ENCODE peak calls at places on chromosomes 3 and 15, in seven cellular contexts. G is IMR-90; X is heart right ventricle; T is glutamatergic neuron; Y is fibroblast of pulmonary artery; F is dorsolateral prefrontal cortex; D is CD8-positive, alpha-beta T cell. R is an unnamed sample.

GRCh38 chr3:101999177-101999778 is 150.0 kb downstream of the NFKBIZ start:
- DNase-seq in G (no peak), X (no peak), T (no peak), Y (no peak), F (no peak), D (no peak), R (no peak)

GRCh38 chr15:75811616-75812015 is 31.6 kb upstream of the UBE2Q2 start:
- DNase-seq in G (no peak), X (no peak), T (no peak), Y (no peak), F (no peak), D (no peak), R (no peak)

GRCh38 chr3:49357466-49358216 is 512 bp downstream of the GPX1 start:
- DNase-seq in G (peak), X (peak), T (peak), Y (peak), F (no peak), D (peak), R (peak)

GRCh38 chr15:75828429-75828828 is 14.8 kb upstream of the UBE2Q2 start:
- DNase-seq in G (no peak), X (no peak), T (no peak), Y (no peak), F (no peak), D (no peak), R (no peak)

GRCh38 chr15:73575636-73576247 is 57.4 kb downstream of the NPTN start:
- DNase-seq in G (peak), X (peak), T (no peak), Y (peak), F (no peak), D (no peak), R (no peak)

GRCh38 chr3:55091381-55092225 is 163.7 kb upstream of the LRTM1 start:
- DNase-seq in G (peak), X (no peak), T (no peak), Y (peak), F (no peak), D (no peak), R (no peak)

GRCh38 chr3:195153121-195153520 is 117.8 kb downstream of the XXYLT1 start:
- DNase-seq in G (peak), X (peak), T (peak), Y (no peak), F (no peak), D (no peak), R (no peak)

GRCh38 chr15:98647026-98647773 is 1.1 kb upstream of the IGF1R start:
- DNase-seq in G (peak), X (peak), T (peak), Y (peak), F (peak), D (peak), R (no peak)

GRCh38 chr3:143727391-143727790 is 120.9 kb downstream of the SLC9A9 start:
- DNase-seq in G (no peak), X (no peak), T (no peak), Y (peak), F (no peak), D (no peak), R (no peak)

GRCh38 chr15:99138491-99138982 is 33.7 kb downstream of the SYNM start:
- DNase-seq in G (no peak), X (no peak), T (no peak), Y (no peak), F (no peak), D (no peak), R (no peak)

GRCh38 chr3:194139977-194140351 is 4.0 kb downstream of the HES1 start:
- DNase-seq in G (peak), X (no peak), T (no peak), Y (peak), F (no peak), D (no peak), R (no peak)

GRCh38 chr3:69443554-69443953 is 57.7 kb upstream of the FRMD4B start:
- DNase-seq in G (peak), X (no peak), T (no peak), Y (no peak), F (no peak), D (no peak), R (no peak)

GRCh38 chr3:134651347-134652041 is 672 bp upstream of the KY start:
- DNase-seq in G (peak), X (peak), T (no peak), Y (peak), F (no peak), D (no peak), R (no peak)

GRCh38 chr15:99504071-99504822 is 61.5 kb upstream of the MEF2A start:
- DNase-seq in G (no peak), X (no peak), T (no peak), Y (no peak), F (no peak), D (no peak), R (no peak)

GRCh38 chr15:57100136-57100539 is 181.7 kb downstream of the TCF12 start:
- DNase-seq in G (no peak), X (no peak), T (no peak), Y (no peak), F (no peak), D (no peak), R (no peak)

GRCh38 chr3:85342915-85343314 is 384.1 kb downstream of the CADM2 start:
- DNase-seq in G (no peak), X (no peak), T (no peak), Y (no peak), F (peak), D (no peak), R (no peak)

GRCh38 chr3:128247841-128248240 is 94.6 kb downstream of the EEFSEC start:
- DNase-seq in G (no peak), X (no peak), T (no peak), Y (no peak), F (no peak), D (no peak), R (no peak)

GRCh38 chr15:94193906-94194305 is 37.5 kb upstream of the MCTP2 start:
- DNase-seq in G (no peak), X (no peak), T (no peak), Y (no peak), F (no peak), D (no peak), R (no peak)

GRCh38 chr3:52523386-52524257 is 10.0 kb downstream of the NT5DC2 start:
- DNase-seq in G (no peak), X (peak), T (peak), Y (no peak), F (no peak), D (no peak), R (peak)

GRCh38 chr15:98955980-98956723 is 51.4 kb downstream of the PGPEP1L start:
- DNase-seq in G (no peak), X (no peak), T (no peak), Y (no peak), F (no peak), D (no peak), R (no peak)

GRCh38 chr3:177610677-177611654 is 413.7 kb upstream of the TBL1XR1 start:
- DNase-seq in G (peak), X (no peak), T (no peak), Y (no peak), F (no peak), D (no peak), R (no peak)

GRCh38 chr3:42347928-42348327 is 62.5 kb downstream of the LYZL4 start:
- DNase-seq in G (no peak), X (no peak), T (no peak), Y (no peak), F (no peak), D (no peak), R (no peak)

GRCh38 chr15:26983822-26984221 is 12.8 kb downstream of the GABRG3 start:
- DNase-seq in G (no peak), X (no peak), T (no peak), Y (no peak), F (no peak), D (no peak), R (no peak)

DNA sequence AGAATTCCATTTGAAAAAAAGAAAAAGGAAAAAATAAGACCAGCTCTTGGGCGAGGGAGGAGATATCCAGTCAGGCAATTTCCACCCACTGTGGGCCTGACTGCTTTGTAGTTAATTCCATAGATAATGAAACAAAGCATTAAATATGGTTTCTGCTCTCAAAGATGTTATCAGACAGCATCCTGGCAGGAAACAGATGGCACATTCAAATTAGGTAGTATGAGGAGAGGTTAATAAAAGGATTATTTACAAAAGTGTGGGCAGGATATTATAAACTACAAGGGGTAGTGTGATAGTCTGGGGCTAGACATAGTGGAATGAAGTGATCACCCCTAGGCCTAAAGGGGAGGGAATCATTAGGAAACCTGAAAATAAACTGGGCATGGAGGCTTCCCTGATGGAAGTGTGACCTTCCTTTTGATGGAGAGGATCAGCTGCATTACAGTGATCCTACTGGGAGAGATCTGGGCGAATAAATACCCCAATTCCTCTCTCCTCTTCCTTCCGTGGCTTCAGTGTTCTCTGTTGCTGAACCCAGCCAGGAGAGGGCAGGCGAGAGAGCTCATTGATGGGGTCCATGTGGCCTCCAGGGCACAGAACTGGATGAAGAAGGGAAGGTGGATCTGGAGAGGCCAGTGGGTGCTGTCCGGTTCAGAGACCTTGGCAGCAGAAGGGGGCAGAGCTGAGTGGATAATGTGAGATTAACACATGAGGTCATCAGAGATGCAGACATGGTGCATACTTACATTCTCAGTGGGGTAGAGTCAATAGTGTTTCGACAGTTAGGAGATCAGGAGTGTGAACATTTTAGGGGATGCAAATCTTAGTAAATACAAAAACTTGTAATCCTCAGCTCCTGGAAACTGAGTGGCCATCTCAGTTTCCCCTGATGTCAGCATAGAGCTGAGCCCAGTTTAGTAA is 193.5 kb downstream of the CLSTN2 start:
- DNase-seq in G (peak), X (peak), T (peak), Y (peak), F (peak), D (no peak), R (no peak)
- TF ChIP-seq CTCF in G (peak), X (peak), T (peak), Y (peak), F (peak), D (no peak), R (peak)

GRCh38 chr3:33420966-33421365 is 19.2 kb downstream of the UBP1 start:
- DNase-seq in G (no peak), X (no peak), T (no peak), Y (no peak), F (no peak), D (no peak), R (no peak)
- TF ChIP-seq CTCF in G (no peak), X (peak), T (no peak), Y (no peak), F (no peak), D (no peak), R (no peak)

GRCh38 chr15:43346305-43346704 is 15.9 kb upstream of the LCMT2 start:
- DNase-seq in G (no peak), X (no peak), T (no peak), Y (no peak), F (peak), D (no peak), R (no peak)
- TF ChIP-seq CTCF in G (no peak), X (no peak), T (no peak), Y (no peak), F (no peak), D (no peak), R (no peak)

GRCh38 chr15:37291920-37292319 is 191.6 kb upstream of the MEIS2 start:
- DNase-seq in G (no peak), X (no peak), T (no peak), Y (peak), F (no peak), D (no peak), R (no peak)

GRCh38 chr15:37289109-37289765 is 188.9 kb upstream of the MEIS2 start:
- DNase-seq in G (peak), X (no peak), T (no peak), Y (peak), F (no peak), D (no peak), R (no peak)
- TF ChIP-seq CTCF in G (peak), X (peak), T (no peak), Y (peak), F (peak), D (no peak), R (no peak)

DNA sequence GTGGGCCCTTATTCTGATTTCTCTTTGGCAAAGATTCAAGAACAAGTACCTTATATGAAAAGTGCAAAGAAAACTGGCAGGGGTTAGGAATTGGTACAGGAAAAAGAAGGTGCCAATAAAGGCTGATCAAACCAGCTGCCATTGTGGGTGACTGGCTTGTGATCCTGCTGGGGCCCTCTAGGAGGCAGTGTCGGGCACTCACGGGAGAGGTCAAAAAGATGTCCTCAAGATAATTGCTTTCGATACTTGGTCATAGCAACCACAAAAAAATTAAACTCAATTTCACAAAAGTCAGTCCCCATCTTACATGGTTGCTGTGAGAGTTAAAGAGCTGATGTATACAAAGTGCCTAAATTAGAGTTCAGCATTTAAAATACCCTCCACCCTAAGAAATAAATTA is 31.0 kb upstream of the CAV3 start:
- DNase-seq in G (no peak), X (no peak), T (no peak), Y (no peak), F (no peak), D (no peak), R (no peak)
- TF ChIP-seq CTCF in G (peak), X (peak), T (peak), Y (peak), F (no peak), D (no peak), R (no peak)